ENCODE peak calls at places on chromosomes 6 and 20, in ten cellular contexts. X, S, G, H, N, W, P, D, B and Q are unnamed samples.

GRCh38 chr6:162251257-162251656 is 476.3 kb downstream of the PRKN start:
- DNase-seq in X (no peak), S (no peak), G (no peak), H (no peak), N (no peak), W (no peak), P (no peak), D (no peak), B (no peak), Q (no peak)

GRCh38 chr6:106557837-106558236 is 71.5 kb downstream of the RTN4IP1 start:
- DNase-seq in X (no peak), S (no peak), G (peak), H (no peak), N (no peak), W (no peak), P (no peak), D (no peak), B (peak), Q (no peak)

GRCh38 chr6:143759666-143760065 is 81.9 kb downstream of the PHACTR2 start:
- DNase-seq in X (peak), S (no peak), G (peak), H (peak), N (no peak), W (no peak), P (no peak), D (no peak), B (peak), Q (no peak)

GRCh38 chr6:169689247-169689646 is 12.6 kb downstream of the WDR27 start:
- DNase-seq in X (peak), S (no peak), G (peak), H (peak), N (peak), W (peak), P (no peak), D (peak), B (peak), Q (no peak)

GRCh38 chr6:52390361-52390727 is 28.4 kb downstream of the PAQR8 start:
- DNase-seq in X (peak), S (no peak), G (peak), H (peak), N (peak), W (peak), P (no peak), D (peak), B (peak), Q (no peak)

GRCh38 chr6:37302086-37302686 is 44.2 kb upstream of the TMEM217 start:
- DNase-seq in X (no peak), S (no peak), G (no peak), H (no peak), N (no peak), W (no peak), P (no peak), D (no peak), B (no peak), Q (no peak)

GRCh38 chr6:20433321-20433720 is 31.6 kb downstream of the E2F3 start:
- DNase-seq in X (no peak), S (no peak), G (no peak), H (no peak), N (no peak), W (no peak), P (no peak), D (no peak), B (no peak), Q (no peak)

GRCh38 chr20:62409935-62410741 is 3.1 kb upstream of the CABLES2 start:
- DNase-seq in X (no peak), S (no peak), G (peak), H (peak), N (no peak), W (peak), P (no peak), D (no peak), B (peak), Q (peak)

GRCh38 chr6:84764332-84765049 is at the start of gene TBX18:
- DNase-seq in X (peak), S (peak), G (peak), H (peak), N (peak), W (peak), P (peak), D (peak), B (peak), Q (peak)

GRCh38 chr20:61950631-61951010 is 115.1 kb downstream of the TAF4 start:
- DNase-seq in X (no peak), S (no peak), G (no peak), H (no peak), N (no peak), W (no peak), P (no peak), D (no peak), B (no peak), Q (no peak)

GRCh38 chr20:49501917-49502316 is 19.4 kb upstream of the KCNB1 start:
- DNase-seq in X (peak), S (no peak), G (peak), H (peak), N (no peak), W (peak), P (no peak), D (peak), B (peak), Q (no peak)

GRCh38 chr6:35080821-35081425 is 60.2 kb downstream of the TCP11 start:
- DNase-seq in X (no peak), S (peak), G (no peak), H (no peak), N (no peak), W (no peak), P (no peak), D (no peak), B (no peak), Q (no peak)

GRCh38 chr20:58228484-58229197 is at the start of gene ANKRD60:
- DNase-seq in X (peak), S (no peak), G (no peak), H (peak), N (no peak), W (peak), P (no peak), D (peak), B (peak), Q (no peak)

GRCh38 chr6:6699741-6700367 is 111.3 kb downstream of the LY86 start:
- DNase-seq in X (peak), S (peak), G (peak), H (peak), N (peak), W (peak), P (peak), D (peak), B (peak), Q (no peak)

GRCh38 chr20:40953856-40954255 is 74.8 kb upstream of the TOP1 start:
- DNase-seq in X (peak), S (peak), G (peak), H (peak), N (peak), W (peak), P (no peak), D (peak), B (no peak), Q (no peak)

GRCh38 chr6:1477432-1478090 is 88.2 kb downstream of the FOXF2 start:
- DNase-seq in X (peak), S (no peak), G (peak), H (peak), N (peak), W (peak), P (no peak), D (peak), B (peak), Q (no peak)

DNA sequence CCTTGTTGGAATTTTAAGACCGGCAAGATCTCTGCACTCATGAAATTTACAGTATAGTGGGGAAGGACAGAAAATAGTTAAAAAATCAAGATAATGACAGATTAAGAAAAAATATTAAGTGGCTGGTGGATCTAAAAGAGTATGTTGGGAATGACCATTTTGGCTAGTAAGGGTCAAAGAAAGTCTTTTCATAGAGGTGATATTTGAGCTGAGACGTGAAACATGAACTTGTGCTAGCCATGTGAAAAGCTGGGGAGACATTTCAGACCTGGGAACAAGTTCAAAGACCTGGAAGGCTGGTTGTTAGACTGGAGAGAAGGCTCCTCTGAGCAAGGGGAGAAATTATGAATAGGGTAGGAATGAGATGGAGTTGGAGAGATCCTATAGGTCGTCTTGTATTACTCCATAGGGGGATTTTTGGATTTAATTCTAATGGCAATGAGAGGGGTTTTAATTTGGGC is 4.7 kb downstream of the BICRAL start:
- DNase-seq in X (no peak), S (no peak), G (no peak), H (no peak), N (no peak), W (no peak), P (no peak), D (no peak), B (no peak), Q (no peak)
- TF ChIP-seq CTCF in X (no peak), S (no peak), G (no peak), H (no peak), N (no peak), W (no peak), P (no peak), D (no peak), B (no peak), Q (no peak)

GRCh38 chr20:47202765-47203667 is 153.5 kb downstream of the ZMYND8 start:
- DNase-seq in X (no peak), S (no peak), G (no peak), H (no peak), N (no peak), W (no peak), P (no peak), D (no peak), B (no peak), Q (no peak)

GRCh38 chr20:47204008-47204745 is 152.3 kb downstream of the ZMYND8 start:
- DNase-seq in X (peak), S (no peak), G (peak), H (peak), N (no peak), W (peak), P (no peak), D (peak), B (peak), Q (no peak)

GRCh38 chr20:47206962-47207641 is 149.4 kb downstream of the ZMYND8 start:
- DNase-seq in X (no peak), S (no peak), G (no peak), H (no peak), N (no peak), W (no peak), P (no peak), D (no peak), B (no peak), Q (no peak)

GRCh38 chr20:47204746-47205122 is 151.8 kb downstream of the ZMYND8 start:
- DNase-seq in X (no peak), S (no peak), G (no peak), H (no peak), N (no peak), W (no peak), P (no peak), D (no peak), B (no peak), Q (no peak)

GRCh38 chr20:47205577-47206123 is 150.8 kb downstream of the ZMYND8 start:
- DNase-seq in X (peak), S (no peak), G (peak), H (peak), N (peak), W (peak), P (no peak), D (peak), B (peak), Q (peak)
- TF ChIP-seq CTCF in X (peak), S (peak), G (peak), H (peak), N (peak), W (peak), P (peak), D (peak), B (peak), Q (peak)

DNA sequence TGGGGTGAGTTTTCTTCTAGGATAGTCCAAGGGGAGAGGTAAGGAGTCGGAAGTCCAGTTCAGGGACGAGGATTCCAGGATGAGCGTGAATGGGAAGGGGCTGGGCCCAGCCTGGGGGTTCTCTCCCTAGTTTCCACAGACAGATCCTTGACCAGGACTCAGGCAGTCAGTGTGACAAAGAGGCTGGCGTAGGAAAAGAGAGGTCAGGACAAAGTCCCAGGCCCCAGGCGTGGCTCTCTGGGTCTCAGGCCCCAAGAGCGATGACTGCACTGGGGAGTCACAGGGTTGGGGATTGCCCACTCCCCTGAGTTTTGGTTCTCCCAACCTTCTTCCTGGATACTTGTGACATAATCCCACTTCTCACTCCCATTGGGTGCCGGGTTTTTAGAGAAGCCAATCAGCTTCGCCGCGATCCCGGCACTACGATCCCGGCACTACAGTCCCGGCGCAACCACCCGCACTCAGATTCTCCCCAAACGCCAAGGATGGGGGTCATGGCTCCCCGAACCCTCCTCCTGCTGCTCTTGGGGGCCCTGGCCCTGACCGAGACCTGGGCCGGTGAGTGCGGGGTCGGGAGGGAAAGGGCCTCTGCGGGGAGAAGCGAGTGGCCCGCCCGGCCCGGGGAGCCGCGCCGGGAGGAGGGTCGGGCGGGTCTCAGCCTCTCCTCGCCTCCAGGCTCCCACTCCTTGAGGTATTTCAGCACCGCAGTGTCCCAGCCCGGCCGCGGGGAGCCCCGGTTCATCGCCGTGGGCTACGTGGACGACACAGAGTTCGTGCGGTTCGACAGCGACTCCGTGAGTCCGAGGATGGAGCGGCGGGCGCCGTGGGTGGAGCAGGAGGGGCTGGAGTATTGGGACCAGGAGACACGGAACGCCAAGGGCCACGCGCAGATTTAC is 46.2 kb upstream of the TRIM26 start:
- DNase-seq in X (peak), S (peak), G (peak), H (peak), N (peak), W (peak), P (no peak), D (peak), B (peak), Q (peak)
- TF ChIP-seq CTCF in X (peak), S (peak), G (peak), H (peak), N (peak), W (peak), P (peak), D (no peak), B (peak), Q (peak)

GRCh38 chr6:114342826-114343781 is at the start of gene HS3ST5:
- DNase-seq in X (peak), S (peak), G (peak), H (no peak), N (peak), W (no peak), P (no peak), D (peak), B (peak), Q (peak)

GRCh38 chr6:114342086-114342825 is 567 bp downstream of the HS3ST5 start:
- DNase-seq in X (no peak), S (peak), G (peak), H (no peak), N (no peak), W (no peak), P (no peak), D (no peak), B (no peak), Q (peak)

GRCh38 chr6:114344971-114345274 is 2.1 kb upstream of the HS3ST5 start:
- DNase-seq in X (no peak), S (no peak), G (no peak), H (no peak), N (no peak), W (no peak), P (no peak), D (no peak), B (no peak), Q (no peak)

GRCh38 chr6:114344216-114344970 is 1.6 kb upstream of the HS3ST5 start:
- DNase-seq in X (no peak), S (no peak), G (no peak), H (no peak), N (no peak), W (no peak), P (no peak), D (no peak), B (no peak), Q (no peak)

DNA sequence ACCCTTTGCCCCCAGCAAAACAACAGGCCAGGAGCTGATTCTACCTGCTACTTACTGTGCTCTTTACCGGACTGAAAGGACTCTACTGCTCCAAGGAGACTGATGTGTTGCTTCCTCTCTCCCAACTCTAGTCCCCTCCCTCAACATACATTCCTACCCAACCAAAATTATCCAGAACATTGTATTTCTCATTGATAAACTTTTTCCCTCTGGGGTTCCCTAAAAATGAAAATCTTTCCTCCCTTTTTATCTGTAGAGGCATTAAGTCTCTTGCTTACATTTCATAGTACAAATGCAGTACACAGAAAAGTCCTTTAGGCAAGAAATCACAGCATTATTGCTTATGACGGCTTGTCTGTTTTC is 940 bp upstream of the HS3ST5 start:
- DNase-seq in X (no peak), S (no peak), G (no peak), H (no peak), N (no peak), W (no peak), P (no peak), D (no peak), B (no peak), Q (no peak)
- TF ChIP-seq CTCF in X (no peak), S (no peak), G (no peak), H (no peak), N (no peak), W (no peak), P (no peak), D (peak), B (no peak), Q (no peak)

DNA sequence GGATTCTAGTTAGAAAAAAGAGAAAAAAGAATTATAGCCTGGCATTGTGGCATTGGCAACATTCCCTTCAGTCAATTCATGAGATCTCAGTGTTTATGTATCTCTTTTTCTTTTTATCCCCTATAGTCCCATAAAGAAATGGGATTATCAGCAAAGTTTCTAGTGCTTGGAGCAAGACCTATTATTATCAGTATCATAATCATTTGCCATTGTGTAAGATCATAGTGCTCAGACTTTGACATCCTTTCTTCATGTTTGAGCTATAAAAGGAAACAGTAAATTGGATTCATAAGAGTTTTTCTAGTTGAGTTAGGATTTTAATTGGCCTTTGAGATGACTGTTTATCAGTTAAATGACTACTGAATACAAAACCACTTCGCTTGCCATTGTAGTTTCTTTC is 295.6 kb downstream of the GRIK2 start:
- DNase-seq in X (no peak), S (no peak), G (no peak), H (no peak), N (no peak), W (no peak), P (no peak), D (no peak), B (no peak), Q (no peak)
- TF ChIP-seq CTCF in X (no peak), S (no peak), G (no peak), H (no peak), N (no peak), W (no peak), P (no peak), D (no peak), B (no peak), Q (no peak)

GRCh38 chr20:33770005-33770404 is 38.2 kb downstream of the ZNF341 start:
- DNase-seq in X (no peak), S (no peak), G (no peak), H (no peak), N (no peak), W (no peak), P (no peak), D (no peak), B (no peak), Q (no peak)
- TF ChIP-seq CTCF in X (no peak), S (no peak), G (no peak), H (no peak), N (no peak), W (no peak), P (no peak), D (no peak), B (no peak), Q (no peak)

DNA sequence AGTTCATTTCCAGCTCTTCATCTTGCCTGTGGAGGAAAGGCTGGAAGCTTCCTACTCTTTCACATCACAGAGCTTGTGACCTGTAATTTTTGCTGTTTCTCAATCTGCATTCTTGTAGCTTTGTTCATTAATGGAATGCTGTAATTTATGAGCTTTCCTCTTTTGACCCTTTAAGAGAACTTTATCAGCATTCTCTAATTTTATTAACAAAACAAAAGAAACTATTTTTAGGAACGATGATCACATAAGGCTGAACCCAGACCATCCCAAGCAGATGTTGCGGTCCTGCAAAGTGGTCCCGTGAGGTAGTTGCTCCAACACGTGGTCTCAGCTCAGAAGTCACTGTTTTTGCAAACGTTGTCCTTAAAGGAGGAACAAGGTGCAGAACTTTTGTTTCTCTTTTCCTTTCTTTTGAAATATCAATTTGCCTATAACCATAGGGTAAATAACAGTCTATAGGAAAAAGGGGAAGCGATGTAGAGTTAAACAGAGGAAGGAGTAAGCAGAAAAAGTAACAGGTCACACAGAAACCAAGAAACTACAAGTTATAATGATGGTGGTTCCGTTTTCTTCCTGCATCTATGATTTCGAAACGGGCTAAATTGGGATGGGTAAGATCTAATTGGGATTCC is 121.3 kb upstream of the PHACTR1 start:
- DNase-seq in X (peak), S (no peak), G (peak), H (peak), N (no peak), W (no peak), P (no peak), D (peak), B (peak), Q (no peak)
- TF ChIP-seq CTCF in X (no peak), S (no peak), G (no peak), H (no peak), N (no peak), W (no peak), P (no peak), D (no peak), B (no peak), Q (no peak)

DNA sequence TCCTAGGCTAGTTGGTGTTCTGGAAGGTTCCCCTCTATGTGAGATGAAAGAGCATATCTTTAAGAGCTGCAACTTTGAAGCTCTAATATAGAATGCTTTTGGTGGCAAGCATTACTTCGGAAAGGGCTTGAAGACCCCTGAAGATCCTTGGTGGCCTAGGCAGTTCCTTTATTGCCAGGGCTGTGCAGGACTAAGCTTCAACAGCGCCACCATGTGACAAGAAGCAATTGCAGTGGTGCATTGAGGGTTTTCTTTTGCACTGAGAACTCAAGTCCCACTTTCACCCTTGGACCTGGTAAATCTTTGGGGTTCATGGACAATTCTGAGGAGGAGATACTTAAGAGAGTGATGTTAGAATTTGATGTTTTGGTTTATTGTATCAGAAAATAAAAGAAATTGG is 237.4 kb upstream of the GMDS start:
- DNase-seq in X (no peak), S (no peak), G (no peak), H (no peak), N (no peak), W (no peak), P (no peak), D (no peak), B (no peak), Q (no peak)
- TF ChIP-seq CTCF in X (no peak), S (no peak), G (peak), H (no peak), N (no peak), W (peak), P (no peak), D (no peak), B (no peak), Q (peak)